ENCODE peak calls at places on chromosomes 3 and 15, in five cellular contexts. One of them, this sample, is unnamed.

GRCh38 chr3:80192871-80193270 is 425.1 kb upstream of the ROBO1 start:
- DNase-seq in GM12878: no peak
- DNase-seq in HepG2: no peak
- DNase-seq in A549: no peak
- DNase-seq in endothelial cell of umbilical vein: peak
- DNase-seq in this sample: no peak

GRCh38 chr3:119562307-119562961 is 3.0 kb upstream of the CD80 start:
- DNase-seq in GM12878: peak
- DNase-seq in HepG2: no peak
- DNase-seq in A549: no peak
- DNase-seq in endothelial cell of umbilical vein: no peak
- DNase-seq in this sample: peak

GRCh38 chr15:100602064-100602821 is at the start of the genes ASB7 and LINS1:
- DNase-seq in GM12878: peak
- DNase-seq in HepG2: peak
- DNase-seq in A549: peak
- DNase-seq in endothelial cell of umbilical vein: peak
- DNase-seq in this sample: peak

GRCh38 chr3:188476930-188477329 is 323.0 kb downstream of the LPP start:
- DNase-seq in GM12878: no peak
- DNase-seq in HepG2: no peak
- DNase-seq in A549: no peak
- DNase-seq in endothelial cell of umbilical vein: no peak
- DNase-seq in this sample: no peak

GRCh38 chr3:149472393-149472792 is 2.1 kb upstream of the TM4SF4 start:
- DNase-seq in GM12878: no peak
- DNase-seq in HepG2: no peak
- DNase-seq in A549: no peak
- DNase-seq in endothelial cell of umbilical vein: peak
- DNase-seq in this sample: no peak

GRCh38 chr3:10992017-10992945 is at the start of gene SLC6A1:
- DNase-seq in GM12878: no peak
- DNase-seq in HepG2: no peak
- DNase-seq in A549: no peak
- DNase-seq in endothelial cell of umbilical vein: no peak
- DNase-seq in this sample: peak

GRCh38 chr3:19967812-19968211 is 20.9 kb downstream of the RAB5A start:
- DNase-seq in GM12878: no peak
- DNase-seq in HepG2: no peak
- DNase-seq in A549: no peak
- DNase-seq in endothelial cell of umbilical vein: no peak
- DNase-seq in this sample: no peak

GRCh38 chr3:151859125-151859741 is 14.2 kb upstream of the SUCNR1 start:
- DNase-seq in GM12878: no peak
- DNase-seq in HepG2: no peak
- DNase-seq in A549: no peak
- DNase-seq in endothelial cell of umbilical vein: no peak
- DNase-seq in this sample: no peak

GRCh38 chr15:64038878-64039277 is 7.4 kb downstream of the DAPK2 start:
- DNase-seq in GM12878: no peak
- DNase-seq in HepG2: no peak
- DNase-seq in A549: no peak
- DNase-seq in endothelial cell of umbilical vein: no peak
- DNase-seq in this sample: no peak

GRCh38 chr15:38215707-38216106 is 36.9 kb upstream of the SPRED1 start:
- DNase-seq in GM12878: no peak
- DNase-seq in HepG2: no peak
- DNase-seq in A549: no peak
- DNase-seq in endothelial cell of umbilical vein: no peak
- DNase-seq in this sample: no peak

GRCh38 chr15:33871911-33872760 is 96.2 kb upstream of the CHRM5 start:
- DNase-seq in GM12878: no peak
- DNase-seq in HepG2: no peak
- DNase-seq in A549: no peak
- DNase-seq in endothelial cell of umbilical vein: no peak
- DNase-seq in this sample: no peak

GRCh38 chr15:67836477-67836876 is 3.4 kb downstream of the RNU6-1 start:
- DNase-seq in GM12878: no peak
- DNase-seq in HepG2: no peak
- DNase-seq in A549: peak
- DNase-seq in endothelial cell of umbilical vein: peak
- DNase-seq in this sample: peak

GRCh38 chr3:107263269-107264021 is 113.8 kb upstream of the CCDC54 start:
- DNase-seq in GM12878: no peak
- DNase-seq in HepG2: no peak
- DNase-seq in A549: no peak
- DNase-seq in endothelial cell of umbilical vein: no peak
- DNase-seq in this sample: no peak

GRCh38 chr3:141204343-141204742 is 27.3 kb upstream of the PXYLP1 start:
- DNase-seq in GM12878: no peak
- DNase-seq in HepG2: no peak
- DNase-seq in A549: no peak
- DNase-seq in endothelial cell of umbilical vein: no peak
- DNase-seq in this sample: no peak

GRCh38 chr3:84666468-84666867 is 292.3 kb upstream of the CADM2 start:
- DNase-seq in GM12878: no peak
- DNase-seq in HepG2: no peak
- DNase-seq in A549: no peak
- DNase-seq in endothelial cell of umbilical vein: no peak
- DNase-seq in this sample: no peak

GRCh38 chr15:77021803-77022381 is 27.0 kb downstream of the PSTPIP1 start:
- DNase-seq in GM12878: no peak
- DNase-seq in HepG2: no peak
- DNase-seq in A549: no peak
- DNase-seq in endothelial cell of umbilical vein: no peak
- DNase-seq in this sample: peak

GRCh38 chr3:138232705-138233364 is 45.7 kb downstream of the ARMC8 start:
- DNase-seq in GM12878: no peak
- DNase-seq in HepG2: no peak
- DNase-seq in A549: no peak
- DNase-seq in endothelial cell of umbilical vein: no peak
- DNase-seq in this sample: no peak

GRCh38 chr3:22893001-22893400 is 310.1 kb upstream of the UBE2E2 start:
- DNase-seq in GM12878: no peak
- DNase-seq in HepG2: no peak
- DNase-seq in A549: no peak
- DNase-seq in endothelial cell of umbilical vein: no peak
- DNase-seq in this sample: no peak

GRCh38 chr3:125357032-125357658 is 18.0 kb downstream of the ZNF148 start:
- DNase-seq in GM12878: no peak
- DNase-seq in HepG2: peak
- DNase-seq in A549: peak
- DNase-seq in endothelial cell of umbilical vein: peak
- DNase-seq in this sample: peak

GRCh38 chr3:130841357-130841756 is 52.5 kb upstream of the ATP2C1 start:
- DNase-seq in GM12878: no peak
- DNase-seq in HepG2: no peak
- DNase-seq in A549: no peak
- DNase-seq in endothelial cell of umbilical vein: no peak
- DNase-seq in this sample: no peak

GRCh38 chr3:12221663-12222062 is 63.0 kb upstream of the TIMP4 start:
- DNase-seq in GM12878: no peak
- DNase-seq in HepG2: peak
- DNase-seq in A549: peak
- DNase-seq in endothelial cell of umbilical vein: no peak
- DNase-seq in this sample: no peak

GRCh38 chr15:93152264-93152884 is 63.4 kb upstream of the RGMA start:
- DNase-seq in GM12878: no peak
- DNase-seq in HepG2: no peak
- DNase-seq in A549: no peak
- DNase-seq in endothelial cell of umbilical vein: no peak
- DNase-seq in this sample: no peak
- TF ChIP-seq MYC in GM12878: no peak
- TF ChIP-seq MYC in HepG2: no peak
- TF ChIP-seq MYC in A549: no peak
- TF ChIP-seq MYC in endothelial cell of umbilical vein: no peak
- TF ChIP-seq MYC in this sample: no peak

GRCh38 chr3:77524467-77524866 is 484.6 kb downstream of the ROBO2 start:
- DNase-seq in GM12878: no peak
- DNase-seq in HepG2: no peak
- DNase-seq in A549: no peak
- DNase-seq in endothelial cell of umbilical vein: no peak
- DNase-seq in this sample: no peak
- TF ChIP-seq MYC in GM12878: no peak
- TF ChIP-seq MYC in HepG2: no peak
- TF ChIP-seq MYC in A549: no peak
- TF ChIP-seq MYC in endothelial cell of umbilical vein: no peak
- TF ChIP-seq MYC in this sample: no peak

GRCh38 chr3:8519156-8519555 is 17.5 kb downstream of the LMCD1 start:
- DNase-seq in GM12878: no peak
- DNase-seq in HepG2: no peak
- DNase-seq in A549: no peak
- DNase-seq in endothelial cell of umbilical vein: no peak
- DNase-seq in this sample: no peak
- TF ChIP-seq MYC in GM12878: no peak
- TF ChIP-seq MYC in HepG2: no peak
- TF ChIP-seq MYC in A549: no peak
- TF ChIP-seq MYC in endothelial cell of umbilical vein: no peak
- TF ChIP-seq MYC in this sample: no peak

GRCh38 chr15:20341901-20342605 is 199.5 kb downstream of the GOLGA6L6 start:
- DNase-seq in GM12878: no peak
- DNase-seq in HepG2: no peak
- DNase-seq in A549: no peak
- DNase-seq in endothelial cell of umbilical vein: peak
- DNase-seq in this sample: no peak
- TF ChIP-seq MYC in GM12878: no peak
- TF ChIP-seq MYC in HepG2: no peak
- TF ChIP-seq MYC in A549: no peak
- TF ChIP-seq MYC in endothelial cell of umbilical vein: no peak
- TF ChIP-seq MYC in this sample: no peak